ENCODE peak calls at places on chromosomes 4 and X, in eight cellular contexts. G is psoas muscle, F is mucosa of descending colon, D is mesothelial cell of epicardium, N is endothelial cell, S is GM12878, T is brain microvascular endothelial cell, Y is IMR-90. I is an unnamed sample.

GRCh38 chrX:55187281-55187680 is 32.9 kb upstream of the PAGE5 start:
- DNase-seq in G (no peak), F (no peak), D (no peak), N (no peak), S (no peak), T (no peak), Y (no peak), I (no peak)

GRCh38 chrX:129983575-129984131 is 1.2 kb downstream of the BCORL1 start:
- DNase-seq in G (peak), F (peak), D (peak), N (no peak), S (no peak), T (no peak), Y (no peak), I (no peak)

GRCh38 chr4:164779811-164780216 is 25.9 kb downstream of the SMIM31 start:
- DNase-seq in G (no peak), F (no peak), D (peak), N (peak), S (peak), T (peak), Y (peak), I (peak)

GRCh38 chr4:126396703-126397102 is 1081.9 kb downstream of the FAT4 start:
- DNase-seq in G (no peak), F (no peak), D (no peak), N (no peak), S (no peak), T (no peak), Y (no peak), I (no peak)

GRCh38 chr4:108426493-108426892 is 193.9 kb upstream of the RPL34 start:
- DNase-seq in G (no peak), F (no peak), D (no peak), N (no peak), S (no peak), T (peak), Y (peak), I (no peak)

GRCh38 chr4:39353478-39354177 is 12.5 kb downstream of the RFC1 start:
- DNase-seq in G (no peak), F (no peak), D (no peak), N (no peak), S (peak), T (no peak), Y (peak), I (peak)

GRCh38 chr4:120443111-120443510 is 376.5 kb upstream of the MAD2L1 start:
- DNase-seq in G (no peak), F (no peak), D (no peak), N (no peak), S (no peak), T (peak), Y (no peak), I (no peak)

GRCh38 chr4:87505862-87506261 is 23.3 kb downstream of the SPARCL1 start:
- DNase-seq in G (no peak), F (no peak), D (no peak), N (no peak), S (no peak), T (no peak), Y (no peak), I (no peak)

GRCh38 chrX:119692241-119693031 is 532 bp downstream of the SEPTIN6 start:
- DNase-seq in G (peak), F (peak), D (peak), N (peak), S (no peak), T (peak), Y (peak), I (peak)
- TF ChIP-seq CTCF in G (no peak), F (no peak), D (no peak), N (no peak), S (peak), T (peak), Y (no peak), I (no peak)

GRCh38 chr4:19791422-19792113 is 460.1 kb upstream of the SLIT2 start:
- DNase-seq in G (no peak), F (no peak), D (no peak), N (no peak), S (no peak), T (peak), Y (peak), I (no peak)
- TF ChIP-seq CTCF in G (no peak), F (no peak), D (no peak), N (no peak), S (no peak), T (peak), Y (peak), I (peak)

GRCh38 chr4:74098628-74098995 is 383 bp downstream of the CXCL2 start:
- DNase-seq in G (no peak), F (peak), D (no peak), N (no peak), S (no peak), T (no peak), Y (no peak), I (no peak)
- TF ChIP-seq CTCF in G (no peak), F (no peak), D (no peak), N (no peak), S (no peak), T (no peak), Y (no peak), I (no peak)

GRCh38 chr4:123659759-123660158 is 263.2 kb downstream of the SPRY1 start:
- DNase-seq in G (no peak), F (no peak), D (no peak), N (no peak), S (no peak), T (no peak), Y (no peak), I (no peak)
- TF ChIP-seq CTCF in G (peak), F (no peak), D (no peak), N (no peak), S (peak), T (peak), Y (peak), I (peak)